ENCODE peak calls at places on chromosomes 2 and 18, in five cellular contexts. One of them, this sample, is unnamed.

GRCh38 chr2:168380500-168380899 is 75.6 kb upstream of the CERS6 start:
- DNase-seq in Peyer's patch: no peak
- DNase-seq in AG10803: no peak
- DNase-seq in dorsolateral prefrontal cortex: no peak
- DNase-seq in MM.1S: no peak
- DNase-seq in this sample: no peak

GRCh38 chr2:240526521-240526920 is 31.3 kb downstream of the ANKMY1 start:
- DNase-seq in MM.1S: no peak
- DNase-seq in Peyer's patch: no peak
- DNase-seq in AG10803: no peak
- DNase-seq in dorsolateral prefrontal cortex: no peak
- DNase-seq in this sample: no peak

GRCh38 chr2:161905389-161906046 is 168.5 kb downstream of the DPP4 start:
- DNase-seq in Peyer's patch: no peak
- DNase-seq in dorsolateral prefrontal cortex: no peak
- DNase-seq in AG10803: no peak
- DNase-seq in MM.1S: peak; percentile 61
- DNase-seq in this sample: peak; percentile 25

GRCh38 chr2:231786917-231787292 is 660 bp downstream of the COPS7B start:
- DNase-seq in AG10803: no peak
- DNase-seq in Peyer's patch: no peak
- DNase-seq in dorsolateral prefrontal cortex: no peak
- DNase-seq in MM.1S: no peak
- DNase-seq in this sample: no peak

GRCh38 chr2:66683599-66683998 is 248.7 kb downstream of the MEIS1 start:
- DNase-seq in dorsolateral prefrontal cortex: no peak
- DNase-seq in AG10803: no peak
- DNase-seq in MM.1S: no peak
- DNase-seq in Peyer's patch: no peak
- DNase-seq in this sample: no peak

GRCh38 chr2:128474014-128474961 is 155.6 kb upstream of the HS6ST1 start:
- DNase-seq in MM.1S: no peak
- DNase-seq in dorsolateral prefrontal cortex: no peak
- DNase-seq in Peyer's patch: no peak
- DNase-seq in AG10803: no peak
- DNase-seq in this sample: no peak

GRCh38 chr2:105777071-105777482 is 32.4 kb downstream of the NCK2 start:
- DNase-seq in Peyer's patch: peak; percentile 70
- DNase-seq in MM.1S: peak; percentile 90
- DNase-seq in AG10803: no peak
- DNase-seq in dorsolateral prefrontal cortex: no peak
- DNase-seq in this sample: no peak

GRCh38 chr2:77161009-77161408 is 361.2 kb downstream of the LRRTM4 start:
- DNase-seq in AG10803: no peak
- DNase-seq in Peyer's patch: no peak
- DNase-seq in dorsolateral prefrontal cortex: no peak
- DNase-seq in MM.1S: no peak
- DNase-seq in this sample: no peak

GRCh38 chr2:17547737-17548136 is 7.2 kb downstream of the VSNL1 start:
- DNase-seq in MM.1S: no peak
- DNase-seq in Peyer's patch: no peak
- DNase-seq in AG10803: no peak
- DNase-seq in dorsolateral prefrontal cortex: no peak
- DNase-seq in this sample: no peak

DNA sequence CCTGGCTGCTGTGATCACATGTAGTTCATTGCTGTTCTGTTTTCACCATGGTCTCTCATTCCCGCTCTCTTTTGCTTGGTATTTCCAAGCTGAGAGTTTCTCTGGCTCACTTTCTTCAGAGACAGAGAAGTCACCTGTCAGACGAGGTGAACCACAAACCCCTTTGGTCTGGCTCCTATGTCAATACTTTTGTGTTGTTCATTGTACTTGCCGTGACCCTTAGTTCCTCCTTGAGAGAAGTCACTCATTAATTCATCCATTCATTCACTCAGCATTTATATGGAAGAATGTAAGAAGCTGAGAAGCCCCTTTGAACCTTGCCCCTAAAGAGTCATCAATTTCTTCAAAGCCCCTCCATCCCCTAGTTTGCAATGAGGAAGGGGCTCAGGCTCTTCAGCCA is 15.2 kb downstream of the MCFD2 start:
- DNase-seq in dorsolateral prefrontal cortex: no peak
- DNase-seq in AG10803: no peak
- DNase-seq in Peyer's patch: no peak
- DNase-seq in MM.1S: no peak
- DNase-seq in this sample: no peak
- TF ChIP-seq CTCF in dorsolateral prefrontal cortex: no peak
- TF ChIP-seq CTCF in AG10803: no peak
- TF ChIP-seq CTCF in Peyer's patch: no peak
- TF ChIP-seq CTCF in MM.1S: no peak
- TF ChIP-seq CTCF in this sample: no peak

GRCh38 chr2:112793449-112793978 is 9.2 kb upstream of the IL1A start:
- DNase-seq in dorsolateral prefrontal cortex: no peak
- DNase-seq in AG10803: peak; percentile 46
- DNase-seq in MM.1S: no peak
- DNase-seq in Peyer's patch: no peak
- DNase-seq in this sample: no peak

GRCh38 chr2:112799291-112799975 is 15.1 kb upstream of the IL1A start:
- DNase-seq in Peyer's patch: no peak
- DNase-seq in AG10803: no peak
- DNase-seq in dorsolateral prefrontal cortex: no peak
- DNase-seq in MM.1S: no peak
- DNase-seq in this sample: peak; percentile 30

GRCh38 chr2:112794841-112795240 is 10.5 kb upstream of the IL1A start:
- DNase-seq in dorsolateral prefrontal cortex: no peak
- DNase-seq in MM.1S: no peak
- DNase-seq in Peyer's patch: peak; percentile 62
- DNase-seq in AG10803: no peak
- DNase-seq in this sample: no peak

GRCh38 chr2:112794131-112794733 is 9.9 kb upstream of the IL1A start:
- DNase-seq in AG10803: peak; percentile 95
- DNase-seq in MM.1S: no peak
- DNase-seq in Peyer's patch: peak; percentile 66
- DNase-seq in dorsolateral prefrontal cortex: no peak
- DNase-seq in this sample: peak; percentile 49

GRCh38 chr2:112795720-112796119 is 11.4 kb upstream of the IL1A start:
- DNase-seq in Peyer's patch: no peak
- DNase-seq in AG10803: no peak
- DNase-seq in dorsolateral prefrontal cortex: no peak
- DNase-seq in MM.1S: no peak
- DNase-seq in this sample: no peak
- TF ChIP-seq CTCF in Peyer's patch: no peak
- TF ChIP-seq CTCF in AG10803: no peak
- TF ChIP-seq CTCF in dorsolateral prefrontal cortex: no peak
- TF ChIP-seq CTCF in MM.1S: no peak
- TF ChIP-seq CTCF in this sample: no peak

GRCh38 chr2:158477202-158477601 is 20.4 kb downstream of the PKP4 start:
- DNase-seq in AG10803: no peak
- DNase-seq in dorsolateral prefrontal cortex: no peak
- DNase-seq in Peyer's patch: no peak
- DNase-seq in MM.1S: no peak
- DNase-seq in this sample: no peak

GRCh38 chr2:158478237-158478636 is 21.5 kb downstream of the PKP4 start:
- DNase-seq in AG10803: peak; percentile 65
- DNase-seq in MM.1S: no peak
- DNase-seq in Peyer's patch: no peak
- DNase-seq in dorsolateral prefrontal cortex: no peak
- DNase-seq in this sample: no peak

DNA sequence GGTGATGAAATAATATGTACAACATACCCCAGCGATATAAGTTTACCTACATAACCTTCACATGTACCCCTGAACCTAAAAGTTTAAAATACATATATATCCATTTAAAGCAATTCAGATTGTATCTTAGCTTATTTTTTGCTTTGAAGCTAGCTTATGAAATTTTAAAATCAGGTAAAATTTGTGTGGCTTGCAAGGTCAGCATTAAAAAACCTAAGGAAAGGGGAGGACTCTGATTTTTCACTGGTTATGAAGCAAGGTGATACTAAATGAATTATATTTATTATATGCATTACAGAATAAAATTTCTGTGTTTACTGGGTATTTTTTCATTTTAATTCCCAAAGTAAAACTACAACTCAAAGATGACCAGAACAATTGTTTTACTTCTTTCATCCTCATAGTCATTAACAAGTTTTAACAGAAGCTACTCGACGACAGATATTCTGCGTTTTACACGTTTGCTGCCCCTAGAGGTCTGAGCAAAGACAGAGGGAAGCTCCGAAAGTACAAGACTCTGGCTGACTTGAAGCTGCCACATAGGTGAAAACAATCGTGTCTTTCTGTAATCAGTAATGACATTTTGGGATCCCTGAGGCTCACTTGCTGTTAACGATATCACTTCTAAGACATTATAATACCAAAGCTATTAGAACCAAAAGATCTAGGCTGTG is 17.1 kb downstream of the PKP4 start:
- DNase-seq in Peyer's patch: no peak
- DNase-seq in AG10803: no peak
- DNase-seq in MM.1S: no peak
- DNase-seq in dorsolateral prefrontal cortex: no peak
- DNase-seq in this sample: no peak
- TF ChIP-seq CTCF in Peyer's patch: no peak
- TF ChIP-seq CTCF in AG10803: no peak
- TF ChIP-seq CTCF in MM.1S: no peak
- TF ChIP-seq CTCF in dorsolateral prefrontal cortex: no peak
- TF ChIP-seq CTCF in this sample: no peak

DNA sequence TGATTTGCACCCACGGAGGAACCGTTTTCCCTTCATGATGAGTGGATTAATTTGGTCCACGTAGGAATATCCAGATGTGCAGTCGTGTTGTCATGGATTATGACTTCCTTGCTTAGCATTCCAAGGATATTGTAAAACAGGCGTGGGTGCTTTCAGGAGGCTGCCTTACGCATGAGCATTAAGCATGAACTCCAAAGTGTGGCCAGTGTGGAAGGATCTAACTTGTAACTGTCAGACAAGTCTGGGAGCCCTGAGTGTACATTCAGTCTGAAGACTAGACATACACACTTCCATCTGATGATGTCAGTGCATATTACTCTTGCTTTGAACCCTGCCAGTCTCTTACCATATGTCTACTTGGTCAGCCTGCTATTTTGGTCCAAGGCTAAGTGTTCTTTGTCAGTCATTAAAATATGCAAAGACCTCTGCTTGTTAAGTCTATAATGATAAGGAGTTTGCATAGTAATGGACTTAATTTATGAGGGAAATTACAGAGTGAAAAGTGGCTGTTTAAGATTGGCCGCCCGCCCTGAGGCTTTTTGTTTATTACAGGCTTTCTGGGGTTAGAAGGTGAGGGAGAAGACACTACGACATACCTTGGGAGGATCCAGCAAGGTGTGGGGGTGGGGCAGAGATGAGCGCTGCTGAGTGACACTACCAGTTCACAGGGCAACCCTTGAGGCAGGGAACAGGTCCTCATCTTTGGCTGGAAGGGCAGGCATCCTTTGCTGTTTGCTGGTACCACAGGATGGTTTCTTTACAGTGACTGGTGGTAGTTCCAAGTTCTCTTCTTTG is 48.3 kb downstream of the CABLES1 start:
- DNase-seq in Peyer's patch: no peak
- DNase-seq in dorsolateral prefrontal cortex: no peak
- DNase-seq in MM.1S: no peak
- DNase-seq in AG10803: peak; percentile 83
- DNase-seq in this sample: no peak
- TF ChIP-seq CTCF in Peyer's patch: no peak
- TF ChIP-seq CTCF in dorsolateral prefrontal cortex: no peak
- TF ChIP-seq CTCF in MM.1S: no peak
- TF ChIP-seq CTCF in AG10803: no peak
- TF ChIP-seq CTCF in this sample: no peak

GRCh38 chr2:236569593-236569973 is at the start of gene ACKR3:
- DNase-seq in Peyer's patch: peak; percentile 93
- DNase-seq in MM.1S: peak; percentile 84
- DNase-seq in AG10803: peak; percentile 93
- DNase-seq in dorsolateral prefrontal cortex: peak; percentile 62
- DNase-seq in this sample: peak; percentile 89
- TF ChIP-seq CTCF in Peyer's patch: peak; percentile 32
- TF ChIP-seq CTCF in MM.1S: peak; percentile 44
- TF ChIP-seq CTCF in AG10803: peak; percentile 62
- TF ChIP-seq CTCF in dorsolateral prefrontal cortex: peak; percentile 65
- TF ChIP-seq CTCF in this sample: peak; percentile 53

GRCh38 chr2:147845608-147846002 is 776 bp downstream of the ACVR2A start:
- DNase-seq in AG10803: peak; percentile 10
- DNase-seq in dorsolateral prefrontal cortex: no peak
- DNase-seq in Peyer's patch: no peak
- DNase-seq in MM.1S: no peak
- DNase-seq in this sample: no peak

GRCh38 chr2:147844691-147845607 is at the start of gene ACVR2A:
- DNase-seq in MM.1S: peak; percentile 73
- DNase-seq in AG10803: peak; percentile 13
- DNase-seq in Peyer's patch: peak; percentile 58
- DNase-seq in dorsolateral prefrontal cortex: peak; percentile 35
- DNase-seq in this sample: peak; percentile 76

GRCh38 chr2:147846382-147847081 is 1.7 kb downstream of the ACVR2A start:
- DNase-seq in Peyer's patch: no peak
- DNase-seq in dorsolateral prefrontal cortex: no peak
- DNase-seq in AG10803: peak; percentile 11
- DNase-seq in MM.1S: no peak
- DNase-seq in this sample: no peak

GRCh38 chr2:147843421-147843863 is 1.4 kb upstream of the ACVR2A start:
- DNase-seq in AG10803: no peak
- DNase-seq in Peyer's patch: no peak
- DNase-seq in dorsolateral prefrontal cortex: no peak
- DNase-seq in MM.1S: no peak
- DNase-seq in this sample: no peak

DNA sequence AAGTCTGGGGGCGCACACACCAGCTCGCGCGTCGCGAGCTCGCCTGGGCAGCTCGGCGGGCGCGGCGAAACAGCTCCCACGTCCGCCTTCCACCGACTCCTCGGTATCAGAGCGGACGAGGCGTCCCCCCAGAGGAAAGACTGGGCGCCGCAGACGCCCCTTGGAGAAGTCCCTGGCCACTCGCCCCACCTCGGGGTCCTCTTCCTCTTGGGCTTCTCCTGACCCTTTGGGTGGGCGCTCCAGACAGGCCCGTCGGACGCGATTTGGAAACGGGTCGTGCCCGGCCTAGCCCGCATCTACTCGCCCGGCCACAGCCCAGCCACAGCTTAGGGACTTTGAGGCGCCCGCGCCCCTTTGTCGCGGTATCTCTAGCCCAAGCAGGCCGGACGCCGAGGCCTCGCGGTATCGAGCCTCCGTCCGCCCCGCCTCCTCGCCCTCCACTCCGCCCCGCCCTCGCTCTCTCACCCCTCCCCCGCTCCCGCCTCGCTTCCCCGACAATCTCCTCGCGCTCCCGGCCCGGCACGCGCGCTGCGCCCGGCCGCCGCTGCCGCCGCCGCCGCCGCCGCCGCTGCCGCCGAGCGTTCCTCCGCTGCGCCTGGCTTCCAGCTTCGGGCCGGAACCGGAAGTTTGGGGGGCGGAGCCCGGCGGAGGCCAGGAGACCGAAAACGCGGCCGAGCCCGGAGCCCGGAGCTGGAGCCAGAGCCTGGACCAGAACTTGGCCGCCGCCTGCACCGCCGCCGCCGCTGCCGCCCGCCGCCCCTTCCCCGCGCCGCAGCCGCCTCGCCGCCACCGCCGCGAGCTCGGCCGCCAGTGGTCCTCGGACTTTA is 752 bp upstream of the ACVR2A start:
- DNase-seq in AG10803: peak; percentile 87
- DNase-seq in dorsolateral prefrontal cortex: peak; percentile 91
- DNase-seq in MM.1S: peak; percentile 92
- DNase-seq in Peyer's patch: peak; percentile 95
- DNase-seq in this sample: peak; percentile 92
- TF ChIP-seq CTCF in AG10803: peak; percentile 41
- TF ChIP-seq CTCF in dorsolateral prefrontal cortex: peak; percentile 40
- TF ChIP-seq CTCF in MM.1S: no peak
- TF ChIP-seq CTCF in Peyer's patch: no peak
- TF ChIP-seq CTCF in this sample: no peak